ENCODE peak calls at places on chromosomes 6 and 20, in seven cellular contexts. B is activated T-helper 1 cell treated with anti-CD3 and anti-CD28 coated beads, Interleukin-2, amount 50 U/mL, for 16 hours; J is MM.1S; C is amygdala; G is A549; T is left ventricle myocardium superior; X is HT1080. E is an unnamed sample.

GRCh38 chr20:2109425-2110210 is 8.0 kb downstream of the STK35 start:
- DNase-seq in B (no peak), J (no peak), C (no peak), G (no peak), T (peak), X (no peak), E (no peak)

GRCh38 chr20:56628873-56629463 is at the start of gene TFAP2C:
- DNase-seq in B (no peak), J (peak), C (no peak), G (peak), T (peak), X (peak), E (no peak)

GRCh38 chr6:138695193-138695592 is 78.4 kb upstream of the CCDC28A start:
- DNase-seq in B (no peak), J (no peak), C (no peak), G (no peak), T (no peak), X (no peak), E (no peak)

GRCh38 chr6:39451831-39452230 is 129.3 kb upstream of the KCNK16 start:
- DNase-seq in B (no peak), J (no peak), C (no peak), G (no peak), T (no peak), X (peak), E (no peak)

GRCh38 chr6:51108563-51109234 is 290.0 kb downstream of the TFAP2B start:
- DNase-seq in B (no peak), J (no peak), C (no peak), G (no peak), T (no peak), X (peak), E (no peak)

GRCh38 chr20:20439602-20440001 is 71.7 kb downstream of the INSM1 start:
- DNase-seq in B (no peak), J (no peak), C (no peak), G (no peak), T (no peak), X (no peak), E (no peak)

GRCh38 chr6:116450185-116450710 is 10.9 kb upstream of the CALHM6 start:
- DNase-seq in B (no peak), J (no peak), C (no peak), G (no peak), T (no peak), X (no peak), E (no peak)

GRCh38 chr6:74912234-74912633 is 293.6 kb downstream of the COL12A1 start:
- DNase-seq in B (no peak), J (no peak), C (no peak), G (no peak), T (no peak), X (no peak), E (no peak)

GRCh38 chr6:122956376-122956775 is 39.7 kb upstream of the CLVS2 start:
- DNase-seq in B (no peak), J (no peak), C (no peak), G (no peak), T (no peak), X (peak), E (no peak)